ENCODE peak calls at places on chromosomes 6 and 20, in seven cellular contexts. O, D, X, W, E, Q and I are unnamed samples.

GRCh38 chr6:20691185-20691584 is 156.9 kb downstream of the CDKAL1 start:
- DNase-seq in Q (no peak), D (no peak), W (peak; percentile 37), X (peak; percentile 83), E (no peak), O (no peak), I (no peak)

GRCh38 chr20:25867776-25868649 is 171.4 kb upstream of the ZNF337 start:
- DNase-seq in O (peak; percentile 16), W (peak; percentile 60), Q (peak; percentile 33), X (peak; percentile 59), D (peak; percentile 46), E (peak; percentile 81), I (peak; percentile 41)

GRCh38 chr20:50279988-50280850 is 89.6 kb downstream of the CEBPB start:
- DNase-seq in W (no peak), X (no peak), E (no peak), Q (no peak), D (no peak), O (no peak), I (no peak)

GRCh38 chr6:118581489-118581959 is 33.4 kb downstream of the PLN start:
- DNase-seq in X (no peak), D (no peak), O (peak; percentile 80), Q (peak; percentile 86), E (peak; percentile 81), W (no peak), I (no peak)

GRCh38 chr20:36951977-36952738 is 650 bp upstream of the SAMHD1 start:
- DNase-seq in Q (no peak), W (no peak), O (no peak), E (no peak), X (no peak), D (no peak), I (no peak)

GRCh38 chr20:43537921-43538854 is 20.6 kb upstream of the SGK2 start:
- DNase-seq in O (peak; percentile 60), X (peak; percentile 73), Q (peak; percentile 66), W (peak; percentile 11), D (no peak), E (peak; percentile 72), I (peak; percentile 6)

GRCh38 chr6:166707045-166707444 is 80.0 kb upstream of the RPS6KA2 start:
- DNase-seq in W (peak; percentile 1), O (peak; percentile 8), Q (peak; percentile 24), D (no peak), X (no peak), E (peak; percentile 55), I (no peak)

GRCh38 chr20:47318596-47319516 is 37.6 kb downstream of the ZMYND8 start:
- DNase-seq in W (no peak), E (peak; percentile 87), Q (peak; percentile 89), O (peak; percentile 69), D (no peak), X (peak; percentile 74), I (no peak)

GRCh38 chr20:41657655-41658054 is 39.5 kb upstream of the CHD6 start:
- DNase-seq in E (no peak), Q (no peak), X (no peak), O (no peak), W (no peak), D (no peak), I (no peak)

GRCh38 chr20:32737371-32738223 is 5.7 kb downstream of the COMMD7 start:
- DNase-seq in Q (peak; percentile 74), D (no peak), X (no peak), O (peak; percentile 91), W (no peak), E (peak; percentile 78), I (no peak)

GRCh38 chr6:28141500-28142329 is at the start of gene ZKSCAN8:
- DNase-seq in O (peak; percentile 86), Q (peak; percentile 85), D (peak; percentile 63), W (peak; percentile 85), E (peak; percentile 88), X (peak; percentile 90), I (peak; percentile 62)

GRCh38 chr20:58711266-58712051 is 18.9 kb downstream of the NPEPL1 start:
- DNase-seq in Q (no peak), X (no peak), W (no peak), E (no peak), D (no peak), O (no peak), I (no peak)

GRCh38 chr6:151391021-151391470 is 313 bp downstream of the ZBTB2 start:
- DNase-seq in Q (peak; percentile 73), O (peak; percentile 60), E (peak; percentile 79), W (peak; percentile 68), D (peak; percentile 71), X (peak; percentile 51), I (peak; percentile 73)

GRCh38 chr6:43129434-43130194 is 41.5 kb upstream of the SRF start:
- DNase-seq in O (peak; percentile 35), Q (peak; percentile 42), D (no peak), E (peak; percentile 82), W (no peak), X (no peak), I (no peak)

GRCh38 chr6:15320683-15321082 is 74.8 kb downstream of the JARID2 start:
- DNase-seq in X (no peak), O (peak; percentile 54), D (no peak), Q (peak; percentile 47), E (peak; percentile 43), W (no peak), I (no peak)